ENCODE peak calls at places on chromosome 15, in six cellular contexts. One of them, this sample, is unnamed.

GRCh38 chr15:51735611-51736010 is 1.8 kb downstream of the LYSMD2 start:
- DNase-seq in CD4-positive, alpha-beta T cell: peak; percentile 14
- DNase-seq in H9: no peak
- DNase-seq in cardiac fibroblast: no peak
- DNase-seq in AG08395: no peak
- DNase-seq in ACHN: no peak
- DNase-seq in this sample: no peak

GRCh38 chr15:83365370-83365938 is 81.0 kb upstream of the BNC1 start:
- DNase-seq in CD4-positive, alpha-beta T cell: no peak
- DNase-seq in ACHN: peak; percentile 37
- DNase-seq in AG08395: peak; percentile 78
- DNase-seq in cardiac fibroblast: peak; percentile 66
- DNase-seq in H9: peak; percentile 51
- DNase-seq in this sample: peak; percentile 72

GRCh38 chr15:23472033-23472432 is 25.0 kb upstream of the GOLGA6L2 start:
- DNase-seq in CD4-positive, alpha-beta T cell: no peak
- DNase-seq in H9: no peak
- DNase-seq in cardiac fibroblast: no peak
- DNase-seq in ACHN: no peak
- DNase-seq in AG08395: no peak
- DNase-seq in this sample: no peak

GRCh38 chr15:60494108-60494507 is 15.2 kb upstream of the ICE2 start:
- DNase-seq in CD4-positive, alpha-beta T cell: no peak
- DNase-seq in ACHN: no peak
- DNase-seq in cardiac fibroblast: no peak
- DNase-seq in H9: no peak
- DNase-seq in AG08395: no peak
- DNase-seq in this sample: no peak

GRCh38 chr15:31563421-31563820 is 236.8 kb downstream of the KLF13 start:
- DNase-seq in CD4-positive, alpha-beta T cell: no peak
- DNase-seq in cardiac fibroblast: no peak
- DNase-seq in AG08395: no peak
- DNase-seq in H9: no peak
- DNase-seq in ACHN: no peak
- DNase-seq in this sample: no peak

GRCh38 chr15:49155834-49156627 is 632 bp upstream of the COPS2 start:
- DNase-seq in CD4-positive, alpha-beta T cell: no peak
- DNase-seq in AG08395: peak; percentile 24
- DNase-seq in H9: peak; percentile 29
- DNase-seq in cardiac fibroblast: peak; percentile 48
- DNase-seq in ACHN: peak; percentile 44
- DNase-seq in this sample: no peak

GRCh38 chr15:41698779-41699178 is 38.6 kb downstream of the MGA start:
- DNase-seq in AG08395: peak; percentile 47
- DNase-seq in cardiac fibroblast: peak; percentile 32
- DNase-seq in H9: no peak
- DNase-seq in ACHN: no peak
- DNase-seq in CD4-positive, alpha-beta T cell: no peak
- DNase-seq in this sample: peak; percentile 11

GRCh38 chr15:66886686-66887273 is 178.6 kb upstream of the SMAD3 start:
- DNase-seq in CD4-positive, alpha-beta T cell: no peak
- DNase-seq in cardiac fibroblast: no peak
- DNase-seq in ACHN: no peak
- DNase-seq in H9: no peak
- DNase-seq in AG08395: no peak
- DNase-seq in this sample: no peak

GRCh38 chr15:63531586-63531985 is 27.2 kb downstream of the USP3 start:
- DNase-seq in ACHN: no peak
- DNase-seq in H9: no peak
- DNase-seq in cardiac fibroblast: no peak
- DNase-seq in CD4-positive, alpha-beta T cell: no peak
- DNase-seq in AG08395: no peak
- DNase-seq in this sample: no peak

GRCh38 chr15:62672268-62672667 is 370.3 kb upstream of the TPM1 start:
- DNase-seq in AG08395: peak; percentile 66
- DNase-seq in cardiac fibroblast: peak; percentile 5
- DNase-seq in CD4-positive, alpha-beta T cell: no peak
- DNase-seq in H9: no peak
- DNase-seq in ACHN: no peak
- DNase-seq in this sample: peak; percentile 34

GRCh38 chr15:84725001-84725491 is 9.1 kb upstream of the SEC11A start:
- DNase-seq in AG08395: peak; percentile 40
- DNase-seq in ACHN: no peak
- DNase-seq in cardiac fibroblast: peak; percentile 52
- DNase-seq in H9: no peak
- DNase-seq in CD4-positive, alpha-beta T cell: no peak
- DNase-seq in this sample: no peak

GRCh38 chr15:62741106-62741505 is 301.4 kb upstream of the TPM1 start:
- DNase-seq in H9: no peak
- DNase-seq in cardiac fibroblast: no peak
- DNase-seq in CD4-positive, alpha-beta T cell: no peak
- DNase-seq in AG08395: no peak
- DNase-seq in ACHN: no peak
- DNase-seq in this sample: no peak

GRCh38 chr15:75835990-75836952 is 7.0 kb upstream of the UBE2Q2 start:
- DNase-seq in cardiac fibroblast: no peak
- DNase-seq in ACHN: no peak
- DNase-seq in AG08395: no peak
- DNase-seq in H9: no peak
- DNase-seq in CD4-positive, alpha-beta T cell: no peak
- DNase-seq in this sample: no peak

GRCh38 chr15:91975241-91975978 is 121.9 kb downstream of the SLCO3A1 start:
- DNase-seq in cardiac fibroblast: no peak
- DNase-seq in AG08395: no peak
- DNase-seq in CD4-positive, alpha-beta T cell: no peak
- DNase-seq in H9: peak; percentile 40
- DNase-seq in ACHN: no peak
- DNase-seq in this sample: no peak

GRCh38 chr15:73887481-73887880 is 14.1 kb downstream of the TBC1D21 start:
- DNase-seq in AG08395: no peak
- DNase-seq in CD4-positive, alpha-beta T cell: no peak
- DNase-seq in H9: no peak
- DNase-seq in ACHN: no peak
- DNase-seq in cardiac fibroblast: no peak
- DNase-seq in this sample: no peak

GRCh38 chr15:57972801-57973311 is 92.7 kb downstream of the ALDH1A2 start:
- DNase-seq in CD4-positive, alpha-beta T cell: no peak
- DNase-seq in AG08395: no peak
- DNase-seq in cardiac fibroblast: no peak
- DNase-seq in ACHN: no peak
- DNase-seq in H9: no peak
- DNase-seq in this sample: no peak

This sample was measured in GM04503.